ENCODE peak calls at places on chromosome 16, in five cellular contexts. M is left ventricle myocardium inferior; B is CD8-positive, alpha-beta T cell; N is thoracic aorta; J is mammary epithelial cell. S is an unnamed sample.

GRCh38 chr16:49463529-49463928 is 89.9 kb downstream of the C16orf78 start:
- DNase-seq in M (no peak), N (no peak), B (peak; percentile 55), J (no peak), S (no peak)

GRCh38 chr16:28001184-28001583 is 62.3 kb downstream of the GSG1L start:
- DNase-seq in N (no peak), M (no peak), B (no peak), J (no peak), S (no peak)

GRCh38 chr16:35308674-35309073 is 1849.3 kb downstream of the TP53TG3F start:
- DNase-seq in B (no peak), N (no peak), J (peak; percentile 38), M (no peak), S (no peak)

GRCh38 chr16:68267612-68268405 is 3.5 kb downstream of the SLC7A6 start:
- DNase-seq in B (no peak), J (no peak), M (no peak), N (no peak), S (no peak)

GRCh38 chr16:12239953-12240485 is 263.5 kb downstream of the SNX29 start:
- DNase-seq in M (no peak), B (no peak), N (no peak), J (peak; percentile 5), S (no peak)

GRCh38 chr16:71441348-71441781 is 489 bp downstream of the TLE7 start:
- DNase-seq in M (no peak), J (no peak), N (no peak), B (no peak), S (no peak)

GRCh38 chr16:28090646-28091377 is 27.3 kb upstream of the GSG1L start:
- DNase-seq in B (no peak), J (no peak), M (no peak), N (no peak), S (no peak)

GRCh38 chr16:9566099-9566498 is 474.7 kb downstream of the HAPSTR1 start:
- DNase-seq in N (no peak), B (no peak), J (no peak), M (no peak), S (no peak)

GRCh38 chr16:77273815-77274214 is 74.6 kb downstream of the SYCE1L start:
- DNase-seq in B (no peak), N (no peak), M (no peak), J (peak; percentile 30), S (no peak)

GRCh38 chr16:69890114-69890890 is 60.8 kb upstream of the CLEC18A start:
- DNase-seq in J (peak; percentile 27), B (no peak), M (peak; percentile 49), N (peak; percentile 36), S (no peak)

GRCh38 chr16:66199189-66199588 is 167.3 kb upstream of the CDH5 start:
- DNase-seq in M (no peak), B (no peak), J (no peak), N (no peak), S (no peak)

GRCh38 chr16:50305441-50306061 is 39.2 kb downstream of the ADCY7 start:
- DNase-seq in J (no peak), M (no peak), N (no peak), B (no peak), S (no peak)

GRCh38 chr16:67236551-67237395 is 9.8 kb downstream of the TMEM208 start:
- DNase-seq in B (peak; percentile 47), M (no peak), N (no peak), J (peak; percentile 71), S (no peak)

GRCh38 chr16:58024673-58025350 is 742 bp upstream of the MMP15 start:
- DNase-seq in N (no peak), J (no peak), B (no peak), M (peak; percentile 45), S (no peak)

GRCh38 chr16:11392041-11392581 is 46.9 kb downstream of the RMI2 start:
- DNase-seq in B (no peak), J (no peak), M (no peak), N (no peak), S (no peak)

GRCh38 chr16:1772908-1773702 is at the start of gene MRPS34:
- DNase-seq in M (peak; percentile 86), N (no peak), B (peak; percentile 74), J (peak; percentile 83), S (no peak)

GRCh38 chr16:25643633-25644032 is 48.1 kb upstream of the HS3ST4 start:
- DNase-seq in N (no peak), M (no peak), B (no peak), J (no peak), S (no peak)

GRCh38 chr16:67833035-67833417 is 9.1 kb upstream of the THAP11 start:
- DNase-seq in N (no peak), J (peak; percentile 68), B (no peak), M (no peak), S (no peak)

GRCh38 chr16:75559002-75559401 is 3.0 kb upstream of the TMEM231 start:
- DNase-seq in B (no peak), N (no peak), M (no peak), J (no peak), S (no peak)

GRCh38 chr16:67110136-67110847 is 551 bp downstream of the PHAF1 start:
- DNase-seq in M (no peak), B (no peak), N (no peak), J (no peak), S (no peak)

GRCh38 chr16:72848759-72849664 is 198.9 kb downstream of the ZFHX3 start:
- DNase-seq in J (peak; percentile 81), N (peak; percentile 86), B (no peak), M (peak; percentile 90), S (peak; percentile 31)

GRCh38 chr16:8998114-8998513 is 34.4 kb upstream of the USP7 start:
- DNase-seq in B (no peak), N (no peak), J (peak; percentile 40), M (no peak), S (peak; percentile 6)

GRCh38 chr16:51762081-51762995 is 611.3 kb upstream of the SALL1 start:
- DNase-seq in B (peak; percentile 11), M (peak; percentile 65), J (peak; percentile 49), N (no peak), S (no peak)

DNA sequence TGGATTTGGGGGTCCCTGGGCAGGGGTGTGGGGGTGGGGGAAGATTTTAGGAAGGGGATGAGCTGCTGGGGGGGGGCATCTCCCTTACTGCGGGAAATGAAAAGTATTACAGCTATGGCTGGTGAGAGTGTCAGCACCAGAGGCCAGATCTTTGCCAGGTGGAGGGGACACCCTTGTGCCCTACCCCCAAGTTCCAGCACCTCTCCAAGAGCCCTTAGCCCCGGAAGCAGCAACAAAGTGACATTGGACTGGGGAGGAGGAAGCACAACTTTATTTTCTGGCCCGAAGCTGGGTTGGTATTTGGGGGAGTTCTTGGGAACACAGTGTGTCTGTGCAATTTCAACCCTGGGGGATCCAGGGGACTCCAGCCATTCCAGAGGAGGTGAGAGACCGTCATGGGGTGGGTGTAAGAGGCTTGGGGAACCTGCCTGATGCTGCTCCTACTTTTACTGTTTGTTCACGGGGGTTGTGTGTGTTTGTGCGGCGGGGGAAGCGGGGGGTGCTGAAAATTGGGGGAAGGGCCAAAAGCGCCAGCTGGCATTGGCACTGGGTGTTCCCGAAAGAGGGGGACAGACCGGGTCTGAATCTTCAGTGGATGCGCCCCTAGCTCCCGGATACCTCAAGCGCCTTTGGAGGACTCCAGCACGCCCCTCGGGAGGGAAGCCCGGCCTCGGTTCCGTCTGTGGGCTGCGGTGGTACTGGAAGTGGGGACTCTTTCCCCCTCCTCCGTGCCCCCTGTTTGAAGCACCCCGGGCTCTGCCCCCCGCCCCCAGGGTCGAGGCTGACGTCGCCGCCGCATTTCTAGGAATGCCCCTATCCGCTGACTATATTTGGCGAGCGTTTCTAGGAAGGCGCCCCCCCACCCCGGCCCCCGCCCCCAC is 230.3 kb downstream of the MRTFB start:
- DNase-seq in M (no peak), N (no peak), B (no peak), J (peak; percentile 49), S (no peak)
- H3K27ac ChIP-seq in M (peak overlapping the region; percentile 91), N (peak overlapping the region; percentile 90), B (no peak overlapping the region), J (peak overlapping the region; percentile 47), S (peak overlapping the region; percentile 76)

GRCh38 chr16:56266981-56267607 is 75.8 kb downstream of the GNAO1 start:
- DNase-seq in B (no peak), N (no peak), M (no peak), J (no peak), S (no peak)

GRCh38 chr16:56264609-56264972 is 73.3 kb downstream of the GNAO1 start:
- DNase-seq in M (no peak), B (no peak), J (no peak), N (no peak), S (no peak)

GRCh38 chr16:56263711-56264608 is 72.7 kb downstream of the GNAO1 start:
- DNase-seq in J (no peak), N (no peak), B (no peak), M (peak; percentile 34), S (no peak)

GRCh38 chr16:56265746-56266145 is 74.5 kb downstream of the GNAO1 start:
- DNase-seq in B (no peak), M (no peak), J (no peak), N (no peak), S (no peak)

GRCh38 chr16:56265184-56265583 is 73.9 kb downstream of the GNAO1 start:
- DNase-seq in J (no peak), B (no peak), N (no peak), M (no peak), S (no peak)
- H3K27ac ChIP-seq in J (no peak overlapping the region), B (no peak overlapping the region), N (no peak overlapping the region), M (peak overlapping the region; percentile 21), S (no peak overlapping the region)

GRCh38 chr16:47054306-47054705 is 80.8 kb upstream of the DNAJA2 start:
- DNase-seq in M (no peak), J (no peak), N (no peak), B (no peak), S (no peak)

GRCh38 chr16:47057631-47057996 is 84.1 kb upstream of the DNAJA2 start:
- DNase-seq in N (no peak), B (no peak), J (no peak), M (no peak), S (no peak)

GRCh38 chr16:47055136-47055885 is 81.8 kb upstream of the DNAJA2 start:
- DNase-seq in N (no peak), J (no peak), B (no peak), M (no peak), S (no peak)

GRCh38 chr16:47058295-47059086 is 85.0 kb upstream of the DNAJA2 start:
- DNase-seq in M (no peak), J (no peak), N (no peak), B (no peak), S (no peak)

DNA sequence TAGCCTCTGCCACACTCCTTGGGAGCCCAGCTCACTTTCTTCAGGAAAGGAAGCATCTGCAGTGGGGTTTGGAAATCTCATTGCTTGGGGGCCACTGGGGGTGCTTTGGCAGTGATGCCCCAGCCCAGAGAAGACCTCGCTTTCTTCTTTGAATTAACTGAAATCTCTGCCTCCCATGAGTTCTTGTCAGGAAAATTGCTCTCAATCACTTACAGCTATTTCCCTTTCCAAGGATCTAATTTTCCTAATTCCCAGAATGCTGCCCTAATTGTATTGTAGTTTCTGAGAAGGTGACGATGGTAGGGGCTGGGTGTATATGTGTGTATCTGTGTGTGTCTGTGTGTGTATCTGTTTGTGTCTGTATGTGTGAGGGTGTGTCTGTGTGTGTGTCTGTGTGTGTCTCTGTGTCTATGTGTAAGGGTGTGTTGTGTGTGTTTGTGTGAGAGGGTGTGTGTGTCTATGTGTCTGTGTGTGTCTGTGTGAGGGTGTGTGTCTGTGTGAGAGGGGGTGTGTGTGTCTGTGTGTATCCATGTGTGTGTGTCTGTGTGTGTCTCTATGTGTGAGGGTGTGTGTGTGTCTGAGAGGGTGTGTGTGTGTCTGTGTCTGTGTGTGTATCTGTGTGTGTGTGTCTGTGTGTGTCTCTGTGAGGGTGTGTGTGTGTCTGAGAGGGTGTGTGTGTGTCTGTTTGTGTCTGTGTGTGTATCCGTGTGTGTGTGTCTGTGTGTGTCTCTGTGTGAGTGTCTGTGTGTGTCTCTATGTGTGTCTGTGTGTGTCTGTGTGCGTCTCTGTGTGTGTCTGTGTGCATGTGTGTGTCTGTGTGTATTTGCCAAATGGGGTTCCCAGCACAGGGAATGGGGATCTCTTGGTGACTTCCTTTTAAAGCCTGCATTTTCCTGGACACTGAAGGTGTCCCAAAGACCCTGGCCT is 83.5 kb upstream of the DNAJA2 start:
- DNase-seq in M (no peak), B (no peak), N (no peak), J (no peak), S (no peak)
- H3K27ac ChIP-seq in M (no peak overlapping the region), B (no peak overlapping the region), N (no peak overlapping the region), J (no peak overlapping the region), S (no peak overlapping the region)

GRCh38 chr16:81514041-81514559 is 69.5 kb downstream of the CMIP start:
- DNase-seq in N (no peak), M (no peak), B (no peak), J (no peak), S (no peak)
- H3K27ac ChIP-seq in N (no peak overlapping the region), M (peak overlapping the region; percentile 77), B (no peak overlapping the region), J (no peak overlapping the region), S (peak overlapping the region; percentile 97)

S was measured in epithelial cell of prostate.